ENCODE peak calls at places on chromosomes 2 and 18, in six cellular contexts. One of them, this sample, is unnamed.

GRCh38 chr18:55153346-55153745 is 194.1 kb upstream of the CCDC68 start:
- DNase-seq in fibroblast of the aortic adventitia: no peak
- DNase-seq in heart right ventricle: no peak
- DNase-seq in mucosa of descending colon: no peak
- DNase-seq in foreskin fibroblast: no peak
- DNase-seq in body of pancreas: no peak
- DNase-seq in this sample: no peak

GRCh38 chr2:31235504-31235902 is 1.6 kb downstream of the EHD3 start:
- DNase-seq in fibroblast of the aortic adventitia: peak
- DNase-seq in heart right ventricle: no peak
- DNase-seq in mucosa of descending colon: no peak
- DNase-seq in foreskin fibroblast: peak
- DNase-seq in body of pancreas: no peak
- DNase-seq in this sample: no peak

GRCh38 chr2:27191107-27191829 is 20.6 kb upstream of the ATRAID start:
- DNase-seq in fibroblast of the aortic adventitia: peak
- DNase-seq in heart right ventricle: no peak
- DNase-seq in mucosa of descending colon: no peak
- DNase-seq in foreskin fibroblast: peak
- DNase-seq in body of pancreas: no peak
- DNase-seq in this sample: no peak

GRCh38 chr18:6743988-6744387 is 14.5 kb downstream of the ARHGAP28 start:
- DNase-seq in fibroblast of the aortic adventitia: no peak
- DNase-seq in heart right ventricle: no peak
- DNase-seq in mucosa of descending colon: no peak
- DNase-seq in foreskin fibroblast: no peak
- DNase-seq in body of pancreas: no peak
- DNase-seq in this sample: no peak

GRCh38 chr2:33729353-33729752 is 130.3 kb upstream of the FAM98A start:
- DNase-seq in fibroblast of the aortic adventitia: no peak
- DNase-seq in heart right ventricle: no peak
- DNase-seq in mucosa of descending colon: no peak
- DNase-seq in foreskin fibroblast: no peak
- DNase-seq in body of pancreas: no peak
- DNase-seq in this sample: no peak

GRCh38 chr2:126679314-126679713 is 23.4 kb downstream of the GYPC start:
- DNase-seq in fibroblast of the aortic adventitia: no peak
- DNase-seq in heart right ventricle: no peak
- DNase-seq in mucosa of descending colon: no peak
- DNase-seq in foreskin fibroblast: no peak
- DNase-seq in body of pancreas: no peak
- DNase-seq in this sample: no peak

GRCh38 chr18:13381907-13382682 is 163.5 kb downstream of the LDLRAD4 start:
- DNase-seq in fibroblast of the aortic adventitia: peak
- DNase-seq in heart right ventricle: peak
- DNase-seq in mucosa of descending colon: peak
- DNase-seq in foreskin fibroblast: no peak
- DNase-seq in body of pancreas: peak
- DNase-seq in this sample: peak

GRCh38 chr2:241864897-241865213 is 4.7 kb upstream of the RTP5 start:
- DNase-seq in fibroblast of the aortic adventitia: no peak
- DNase-seq in heart right ventricle: no peak
- DNase-seq in mucosa of descending colon: no peak
- DNase-seq in foreskin fibroblast: no peak
- DNase-seq in body of pancreas: no peak
- DNase-seq in this sample: no peak

GRCh38 chr2:55954306-55955035 is 30.9 kb upstream of the EFEMP1 start:
- DNase-seq in fibroblast of the aortic adventitia: peak
- DNase-seq in heart right ventricle: no peak
- DNase-seq in mucosa of descending colon: no peak
- DNase-seq in foreskin fibroblast: peak
- DNase-seq in body of pancreas: no peak
- DNase-seq in this sample: no peak

GRCh38 chr2:119482481-119483394 is 41.5 kb downstream of the SCTR start:
- DNase-seq in fibroblast of the aortic adventitia: no peak
- DNase-seq in heart right ventricle: peak
- DNase-seq in mucosa of descending colon: no peak
- DNase-seq in foreskin fibroblast: no peak
- DNase-seq in body of pancreas: no peak
- DNase-seq in this sample: peak

GRCh38 chr18:32349728-32350395 is 120.8 kb downstream of the GAREM1 start:
- DNase-seq in fibroblast of the aortic adventitia: peak
- DNase-seq in heart right ventricle: no peak
- DNase-seq in mucosa of descending colon: no peak
- DNase-seq in foreskin fibroblast: peak
- DNase-seq in body of pancreas: peak
- DNase-seq in this sample: peak
- H3K4me3 ChIP-seq in fibroblast of the aortic adventitia: peak
- H3K4me3 ChIP-seq in heart right ventricle: no peak
- H3K4me3 ChIP-seq in mucosa of descending colon: no peak
- H3K4me3 ChIP-seq in foreskin fibroblast: peak
- H3K4me3 ChIP-seq in body of pancreas: no peak
- H3K4me3 ChIP-seq in this sample: peak

DNA sequence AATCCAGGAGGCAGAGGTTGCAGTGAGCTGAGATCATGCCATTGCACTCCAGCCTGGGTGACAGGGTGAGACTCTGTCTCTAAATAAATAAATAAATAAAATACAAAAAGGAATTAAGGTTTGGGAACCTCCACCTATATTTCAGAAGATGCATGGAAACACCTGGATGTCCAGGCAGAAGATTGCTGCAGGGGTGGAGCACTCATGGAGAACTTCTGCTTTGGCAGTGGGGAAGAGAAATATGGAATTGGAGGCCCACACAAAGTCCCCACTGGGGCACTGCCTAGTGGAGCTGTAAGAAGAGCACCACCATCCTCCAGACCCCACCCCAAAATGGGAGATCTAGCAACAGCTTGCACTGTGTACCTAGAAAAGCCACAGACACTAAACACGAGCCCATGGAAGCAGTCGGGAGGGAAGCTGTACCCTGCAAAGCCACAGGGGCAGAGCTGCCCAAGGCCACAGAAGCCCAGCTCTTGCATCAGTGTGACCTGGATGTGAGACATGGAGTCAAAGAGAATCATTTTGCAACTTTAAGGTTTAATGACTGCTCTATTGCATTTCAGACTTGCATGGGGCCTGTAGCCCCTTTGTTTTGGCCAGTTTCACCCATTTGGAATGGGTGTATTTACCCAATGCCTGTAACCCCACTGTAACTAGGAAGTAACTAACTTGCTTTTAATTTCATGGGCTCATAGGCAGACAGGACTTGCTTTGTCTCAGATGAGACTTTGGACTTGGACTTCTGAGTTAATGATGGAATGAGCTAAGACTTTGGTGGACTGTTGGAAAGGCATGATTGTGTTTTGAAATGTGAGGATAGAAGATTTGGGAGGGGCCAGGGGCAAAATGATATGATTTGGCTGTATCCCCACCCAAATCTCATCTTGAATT is 265.3 kb downstream of the ZEB2 start:
- DNase-seq in fibroblast of the aortic adventitia: no peak
- DNase-seq in heart right ventricle: no peak
- DNase-seq in mucosa of descending colon: no peak
- DNase-seq in foreskin fibroblast: no peak
- DNase-seq in body of pancreas: no peak
- DNase-seq in this sample: no peak
- H3K4me3 ChIP-seq in fibroblast of the aortic adventitia: no peak
- H3K4me3 ChIP-seq in heart right ventricle: no peak
- H3K4me3 ChIP-seq in mucosa of descending colon: no peak
- H3K4me3 ChIP-seq in foreskin fibroblast: no peak
- H3K4me3 ChIP-seq in body of pancreas: no peak
- H3K4me3 ChIP-seq in this sample: no peak

DNA sequence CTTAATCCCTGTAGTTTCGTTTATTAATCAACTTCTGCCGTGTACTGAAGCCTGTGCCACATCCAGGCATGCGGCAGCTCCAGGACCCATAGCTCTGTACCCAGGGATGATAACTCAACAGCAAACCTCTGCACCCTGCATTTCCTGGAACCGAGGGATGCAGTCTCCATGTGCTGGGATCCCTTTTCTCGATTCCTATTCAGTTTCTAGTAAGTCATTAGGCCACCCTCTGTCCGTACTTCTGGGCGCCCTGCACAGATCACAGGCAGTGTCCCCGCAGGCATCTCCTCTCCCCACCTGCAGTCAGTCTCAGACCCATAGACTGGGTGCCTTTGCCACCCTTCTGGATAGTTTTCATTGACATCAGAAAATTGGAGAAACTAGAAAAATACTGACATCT is 18.8 kb downstream of the TMEM18 start:
- DNase-seq in fibroblast of the aortic adventitia: no peak
- DNase-seq in heart right ventricle: no peak
- DNase-seq in mucosa of descending colon: no peak
- DNase-seq in foreskin fibroblast: no peak
- DNase-seq in body of pancreas: no peak
- DNase-seq in this sample: no peak
- H3K4me3 ChIP-seq in fibroblast of the aortic adventitia: no peak
- H3K4me3 ChIP-seq in heart right ventricle: no peak
- H3K4me3 ChIP-seq in mucosa of descending colon: no peak
- H3K4me3 ChIP-seq in foreskin fibroblast: no peak
- H3K4me3 ChIP-seq in body of pancreas: no peak
- H3K4me3 ChIP-seq in this sample: no peak

DNA sequence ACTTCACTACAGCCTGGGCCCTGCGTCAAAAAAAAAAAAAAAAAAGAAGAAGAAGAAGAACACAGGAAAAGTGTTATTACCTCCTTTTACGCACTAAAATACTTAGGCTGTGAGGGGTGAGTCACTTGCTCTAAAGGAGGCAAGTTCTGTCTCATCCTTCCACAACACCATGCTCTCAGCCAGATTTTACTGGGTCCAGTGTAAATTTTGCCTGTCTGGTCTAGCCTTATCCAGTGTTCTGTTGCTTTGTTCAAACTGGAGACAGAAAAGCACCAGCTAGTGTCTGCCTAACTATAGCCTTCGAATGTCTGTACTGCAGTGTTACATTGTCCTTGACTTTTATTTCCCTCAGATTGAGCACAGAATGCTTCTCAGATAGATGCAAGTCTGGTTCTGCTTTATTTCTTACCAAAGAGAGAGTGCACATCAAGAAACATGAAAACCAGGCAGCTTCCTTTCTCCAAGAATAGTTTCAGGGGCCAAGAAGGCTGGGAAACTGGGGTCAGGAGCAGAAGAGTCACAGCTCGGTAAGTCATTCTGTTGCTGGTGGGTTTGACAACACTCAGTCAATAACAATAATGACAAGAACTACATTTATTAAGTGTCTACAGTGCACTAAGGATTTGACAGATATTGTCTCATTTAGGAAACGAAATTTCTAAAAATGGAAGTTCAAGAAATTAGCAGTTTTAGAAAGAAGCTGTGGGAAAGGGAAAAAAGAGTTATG is 3.1 kb upstream of the MSGN1 start:
- DNase-seq in fibroblast of the aortic adventitia: no peak
- DNase-seq in heart right ventricle: no peak
- DNase-seq in mucosa of descending colon: no peak
- DNase-seq in foreskin fibroblast: peak
- DNase-seq in body of pancreas: no peak
- DNase-seq in this sample: no peak
- H3K4me3 ChIP-seq in fibroblast of the aortic adventitia: no peak
- H3K4me3 ChIP-seq in heart right ventricle: no peak
- H3K4me3 ChIP-seq in mucosa of descending colon: no peak
- H3K4me3 ChIP-seq in foreskin fibroblast: no peak
- H3K4me3 ChIP-seq in body of pancreas: no peak
- H3K4me3 ChIP-seq in this sample: no peak

DNA sequence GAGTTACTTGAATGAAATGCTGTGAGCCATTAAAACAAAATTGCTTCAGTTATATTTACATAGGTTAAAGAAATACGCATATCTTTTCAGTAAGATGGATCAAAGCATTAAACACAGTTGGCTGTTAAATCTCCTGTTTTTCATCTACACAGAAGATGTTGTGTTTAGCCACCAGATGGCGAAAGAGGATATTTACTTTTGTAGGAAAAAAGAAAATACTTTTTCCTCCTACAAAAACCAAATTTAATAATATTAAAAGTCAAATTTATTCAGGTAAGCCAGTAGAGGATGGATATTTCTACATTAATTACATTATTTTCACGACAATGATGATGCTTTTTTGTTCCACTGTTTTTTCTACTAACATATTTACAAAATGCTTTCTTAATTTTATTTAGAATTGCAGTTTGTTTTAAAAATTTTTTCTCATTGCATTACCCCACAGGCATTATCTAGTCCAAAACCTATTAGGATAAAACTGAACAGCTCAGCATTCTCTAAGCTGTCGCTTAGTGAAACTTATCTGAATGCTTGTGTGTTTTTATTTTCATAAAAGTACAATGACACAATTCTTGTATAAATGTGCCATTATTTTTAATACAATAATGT is 173.7 kb downstream of the ASXL3 start:
- DNase-seq in fibroblast of the aortic adventitia: peak
- DNase-seq in heart right ventricle: no peak
- DNase-seq in mucosa of descending colon: no peak
- DNase-seq in foreskin fibroblast: peak
- DNase-seq in body of pancreas: no peak
- DNase-seq in this sample: no peak
- H3K4me3 ChIP-seq in fibroblast of the aortic adventitia: no peak
- H3K4me3 ChIP-seq in heart right ventricle: no peak
- H3K4me3 ChIP-seq in mucosa of descending colon: no peak
- H3K4me3 ChIP-seq in foreskin fibroblast: no peak
- H3K4me3 ChIP-seq in body of pancreas: no peak
- H3K4me3 ChIP-seq in this sample: no peak

GRCh38 chr2:26178746-26179436 is 6.0 kb downstream of the GAREM2 start:
- DNase-seq in fibroblast of the aortic adventitia: no peak
- DNase-seq in heart right ventricle: peak
- DNase-seq in mucosa of descending colon: peak
- DNase-seq in foreskin fibroblast: no peak
- DNase-seq in body of pancreas: peak
- DNase-seq in this sample: no peak
- H3K4me3 ChIP-seq in fibroblast of the aortic adventitia: peak
- H3K4me3 ChIP-seq in heart right ventricle: peak
- H3K4me3 ChIP-seq in mucosa of descending colon: no peak
- H3K4me3 ChIP-seq in foreskin fibroblast: peak
- H3K4me3 ChIP-seq in body of pancreas: no peak
- H3K4me3 ChIP-seq in this sample: peak

This sample was measured in gastrocnemius medialis.